ENCODE peak calls at places on chromosomes 5 and 9, in nine cellular contexts. C, O, X, P, Q, B, G, E and R are unnamed samples.

GRCh38 chr5:104611419-104611818 is 1048.8 kb upstream of the NUDT12 start:
- DNase-seq in P (no peak), O (no peak), X (no peak), B (no peak), Q (no peak), G (no peak), C (no peak), E (no peak), R (no peak)

GRCh38 chr9:99352786-99353185 is 130.7 kb downstream of the SEC61B start:
- DNase-seq in C (peak; percentile 79), Q (no peak), O (no peak), E (no peak), G (no peak), P (no peak), X (no peak), B (no peak), R (no peak)

GRCh38 chr9:125521462-125522327 is 185.3 kb downstream of the MAPKAP1 start:
- DNase-seq in G (peak; percentile 89), C (no peak), X (no peak), Q (no peak), O (no peak), B (no peak), E (no peak), P (no peak), R (no peak)

GRCh38 chr9:4424038-4424437 is 66.2 kb upstream of the SLC1A1 start:
- DNase-seq in E (no peak), X (no peak), O (no peak), G (no peak), C (no peak), Q (no peak), P (no peak), B (no peak), R (no peak)

GRCh38 chr5:152990217-152990616 is 500.3 kb upstream of the GRIA1 start:
- DNase-seq in X (no peak), C (no peak), O (no peak), Q (no peak), P (no peak), B (no peak), E (no peak), G (no peak), R (no peak)

GRCh38 chr9:70053864-70054263 is 10.2 kb downstream of the MAMDC2 start:
- DNase-seq in X (no peak), P (no peak), C (no peak), B (no peak), O (no peak), Q (no peak), G (no peak), E (no peak), R (no peak)

GRCh38 chr5:42950466-42951168 is 89.5 kb downstream of the ANXA2R start:
- DNase-seq in P (peak; percentile 88), E (peak; percentile 26), G (peak; percentile 99), O (peak; percentile 79), B (no peak), Q (no peak), X (peak; percentile 40), C (peak; percentile 97), R (peak; percentile 53)

GRCh38 chr5:124741711-124742496 is 4.5 kb downstream of the ZNF608 start:
- DNase-seq in Q (no peak), X (no peak), E (no peak), O (peak; percentile 66), B (no peak), G (peak; percentile 94), P (no peak), C (peak; percentile 89), R (peak; percentile 57)

GRCh38 chr5:107968465-107968864 is 297.7 kb upstream of the EFNA5 start:
- DNase-seq in G (no peak), O (no peak), E (no peak), B (no peak), X (no peak), Q (no peak), P (no peak), C (peak; percentile 23), R (no peak)

GRCh38 chr9:100700689-100701318 is 122.9 kb downstream of the CAVIN4 start:
- DNase-seq in G (no peak), O (no peak), C (no peak), P (no peak), Q (no peak), E (no peak), X (no peak), B (peak; percentile 39), R (peak; percentile 32)

GRCh38 chr9:128911529-128912035 is 9.2 kb upstream of the PHYHD1 start:
- DNase-seq in B (peak; percentile 47), E (no peak), P (peak; percentile 95), C (no peak), Q (no peak), X (no peak), O (no peak), G (peak; percentile 33), R (no peak)

GRCh38 chr9:97396256-97396655 is 15.6 kb upstream of the TDRD7 start:
- DNase-seq in O (no peak), C (no peak), P (no peak), G (no peak), B (no peak), E (no peak), Q (no peak), X (no peak), R (no peak)

GRCh38 chr9:35673132-35673997 is at the start of gene CA9:
- DNase-seq in Q (no peak), G (no peak), B (no peak), E (no peak), C (no peak), P (no peak), O (no peak), X (no peak), R (no peak)

GRCh38 chr9:73204910-73205309 is 53.2 kb downstream of the ANXA1 start:
- DNase-seq in E (no peak), X (no peak), B (no peak), C (no peak), P (no peak), O (no peak), Q (no peak), G (no peak), R (no peak)

GRCh38 chr9:132027752-132028666 is 51.7 kb downstream of the MED27 start:
- DNase-seq in Q (no peak), G (no peak), C (no peak), B (no peak), X (no peak), O (no peak), E (no peak), P (no peak), R (no peak)

GRCh38 chr5:2783223-2783622 is 31.7 kb upstream of the IRX2 start:
- DNase-seq in O (no peak), C (no peak), Q (no peak), X (no peak), P (no peak), E (no peak), G (no peak), B (no peak), R (no peak)